ENCODE peak calls at places on chromosomes 3 and 15, in six cellular contexts. F is hepatic stellate cell; K is right lobe of liver; X is stimulated activated CD8-positive, alpha-beta memory T cell treated with anti-CD3 and anti-CD28 coated beads, Interleukin-2, amount 100 ng/mL, for 1 hour; W is NCI-H1436; M is NCI-H1092. G is an unnamed sample.

GRCh38 chr3:18135083-18135814 is 289.9 kb downstream of the SATB1 start:
- DNase-seq in F (no peak), K (no peak), X (no peak), W (no peak), M (no peak), G (no peak)

GRCh38 chr3:39839504-39839903 is 30.1 kb downstream of the MYRIP start:
- DNase-seq in F (no peak), K (no peak), X (no peak), W (no peak), M (no peak), G (no peak)

GRCh38 chr3:32814371-32814770 is 3.4 kb upstream of the TRIM71 start:
- DNase-seq in F (no peak), K (no peak), X (no peak), W (no peak), M (no peak), G (no peak)

GRCh38 chr15:43275736-43276562 is 9.2 kb upstream of the TGM5 start:
- DNase-seq in F (no peak), K (no peak), X (no peak), W (no peak), M (no peak), G (no peak)

GRCh38 chr15:80173022-80173759 is 20.4 kb downstream of the FAH start:
- DNase-seq in F (peak; percentile 40), K (peak; percentile 80), X (peak; percentile 27), W (peak; percentile 65), M (peak; percentile 3), G (peak; percentile 80)

GRCh38 chr3:108102420-108103039 is 11.7 kb upstream of the CD47 start:
- DNase-seq in F (no peak), K (no peak), X (no peak), W (no peak), M (no peak), G (no peak)

GRCh38 chr3:71726106-71726505 is 904 bp upstream of the EIF4E3 start:
- DNase-seq in F (no peak), K (no peak), X (no peak), W (no peak), M (no peak), G (no peak)

GRCh38 chr3:137792633-137793271 is 28.6 kb downstream of the SOX14 start:
- DNase-seq in F (no peak), K (peak; percentile 33), X (no peak), W (no peak), M (no peak), G (no peak)

GRCh38 chr15:58052334-58052733 is 13.2 kb downstream of the ALDH1A2 start:
- DNase-seq in F (no peak), K (no peak), X (no peak), W (no peak), M (no peak), G (no peak)

GRCh38 chr3:187685948-187686347 is 15.8 kb upstream of the SST start:
- DNase-seq in F (no peak), K (no peak), X (no peak), W (no peak), M (no peak), G (no peak)

GRCh38 chr15:42387603-42388002 is 28.3 kb downstream of the CAPN3 start:
- DNase-seq in F (no peak), K (no peak), X (no peak), W (no peak), M (no peak), G (no peak)

GRCh38 chr3:71456155-71456554 is 127.4 kb downstream of the FOXP1 start:
- DNase-seq in F (no peak), K (no peak), X (no peak), W (no peak), M (no peak), G (no peak)

GRCh38 chr3:32026583-32026982 is 45.0 kb downstream of the ZNF860 start:
- DNase-seq in F (no peak), K (no peak), X (no peak), W (no peak), M (no peak), G (no peak)

GRCh38 chr15:27244047-27244446 is 273.1 kb downstream of the GABRG3 start:
- DNase-seq in F (no peak), K (no peak), X (no peak), W (no peak), M (no peak), G (no peak)

GRCh38 chr3:109806929-109807328 is 469.6 kb upstream of the DPPA4 start:
- DNase-seq in F (peak; percentile 13), K (no peak), X (no peak), W (no peak), M (no peak), G (no peak)

GRCh38 chr3:12471228-12471627 is 13.1 kb upstream of the TSEN2 start:
- DNase-seq in F (no peak), K (no peak), X (no peak), W (no peak), M (no peak), G (peak; percentile 72)

GRCh38 chr3:99842826-99843589 is 25.3 kb downstream of the CMSS1 start:
- DNase-seq in F (peak; percentile 15), K (no peak), X (no peak), W (peak; percentile 27), M (peak; percentile 46), G (no peak)

G was measured in ureter.